ENCODE peak calls at places on chromosomes 6 and 20, in five cellular contexts. B is PC-9, G is activated B cell treated with CpG ODN at 0.5 μM for 24 hours, X is glutamatergic neuron, S is tibial nerve. L is an unnamed sample.

GRCh38 chr20:19889011-19889953 is 127.9 kb upstream of the NAA20 start:
- DNase-seq in B (no peak), G (no peak), X (peak; percentile 39), S (peak; percentile 40), L (peak; percentile 92)

GRCh38 chr6:107600111-107600510 is 110.2 kb downstream of the SOBP start:
- DNase-seq in B (no peak), G (no peak), X (no peak), S (no peak), L (no peak)

GRCh38 chr6:16721977-16722376 is 39.3 kb downstream of the ATXN1 start:
- DNase-seq in B (no peak), G (no peak), X (no peak), S (no peak), L (no peak)

GRCh38 chr6:169722362-169723199 is 1.7 kb downstream of the PHF10 start:
- DNase-seq in B (peak; percentile 7), G (peak; percentile 33), X (peak; percentile 43), S (peak; percentile 19), L (peak; percentile 83)

GRCh38 chr6:136783021-136783420 is 9.3 kb downstream of the MAP3K5 start:
- DNase-seq in B (no peak), G (no peak), X (no peak), S (no peak), L (no peak)

GRCh38 chr6:72963946-72964345 is 261.4 kb downstream of the KHDC1L start:
- DNase-seq in B (no peak), G (no peak), X (no peak), S (no peak), L (no peak)

GRCh38 chr20:36549942-36550796 is 8.8 kb downstream of the MYL9 start:
- DNase-seq in B (no peak), G (no peak), X (no peak), S (no peak), L (no peak)

GRCh38 chr6:136696238-136696637 is 96.0 kb downstream of the MAP3K5 start:
- DNase-seq in B (no peak), G (no peak), X (no peak), S (peak; percentile 17), L (peak; percentile 27)

GRCh38 chr6:31794294-31794865 is 1.2 kb downstream of the VARS1 start:
- DNase-seq in B (no peak), G (no peak), X (no peak), S (no peak), L (peak; percentile 36)

GRCh38 chr6:103183831-103184411 is 1675.8 kb downstream of the HACE1 start:
- DNase-seq in B (no peak), G (no peak), X (no peak), S (no peak), L (no peak)

GRCh38 chr6:31143148-31143547 is 4.3 kb upstream of the PSORS1C2 start:
- DNase-seq in B (no peak), G (no peak), X (no peak), S (peak; percentile 34), L (peak; percentile 90)

GRCh38 chr6:117676577-117677218 is 1.4 kb downstream of the NUS1 start:
- DNase-seq in B (no peak), G (no peak), X (no peak), S (no peak), L (no peak)

GRCh38 chr6:113461153-113461897 is 395.8 kb upstream of the MARCKS start:
- DNase-seq in B (no peak), G (no peak), X (no peak), S (no peak), L (peak; percentile 34)

GRCh38 chr6:10719386-10720228 is 3.3 kb upstream of the TMEM14C start:
- DNase-seq in B (no peak), G (no peak), X (no peak), S (no peak), L (no peak)

GRCh38 chr20:58408603-58409246 is 19.7 kb downstream of the VAPB start:
- DNase-seq in B (no peak), G (no peak), X (no peak), S (no peak), L (no peak)

GRCh38 chr6:83853968-83854501 is 875 bp downstream of the RIPPLY2 start:
- DNase-seq in B (no peak), G (no peak), X (peak; percentile 40), S (no peak), L (no peak)

GRCh38 chr6:75934643-75935472 is 137.6 kb downstream of the IMPG1 start:
- DNase-seq in B (peak; percentile 34), G (no peak), X (peak; percentile 52), S (peak; percentile 45), L (peak; percentile 84)

GRCh38 chr6:31620586-31621319 is at the start of gene PRRC2A:
- DNase-seq in B (no peak), G (no peak), X (peak; percentile 96), S (peak; percentile 98), L (peak; percentile 61)

GRCh38 chr6:46015119-46015968 is at the start of gene CLIC5:
- DNase-seq in B (peak; percentile 37), G (peak; percentile 25), X (peak; percentile 40), S (no peak), L (no peak)

GRCh38 chr20:43988451-43988850 is 73.8 kb downstream of the TOX2 start:
- DNase-seq in B (no peak), G (no peak), X (no peak), S (no peak), L (no peak)

GRCh38 chr6:169451065-169451840 is 197.6 kb upstream of the THBS2 start:
- DNase-seq in B (no peak), G (no peak), X (no peak), S (no peak), L (peak; percentile 18)

GRCh38 chr6:136669299-136669699 is 119.1 kb upstream of the MAP7 start:
- DNase-seq in B (no peak), G (no peak), X (no peak), S (no peak), L (peak; percentile 81)

GRCh38 chr6:129517288-129517687 is 192.7 kb downstream of the ARHGAP18 start:
- DNase-seq in B (no peak), G (no peak), X (no peak), S (no peak), L (peak; percentile 60)

GRCh38 chr6:14921170-14921569 is 324.7 kb upstream of the JARID2 start:
- DNase-seq in B (no peak), G (no peak), X (no peak), S (peak; percentile 38), L (peak; percentile 29)

GRCh38 chr6:11989376-11989775 is 22.7 kb upstream of the HIVEP1 start:
- DNase-seq in B (no peak), G (no peak), X (no peak), S (no peak), L (peak; percentile 62)

GRCh38 chr6:51536728-51537127 is 550.7 kb downstream of the PKHD1 start:
- DNase-seq in B (no peak), G (no peak), X (no peak), S (no peak), L (no peak)

GRCh38 chr6:51542466-51542865 is 544.9 kb downstream of the PKHD1 start:
- DNase-seq in B (no peak), G (no peak), X (no peak), S (no peak), L (no peak)

GRCh38 chr6:51541847-51542246 is 545.6 kb downstream of the PKHD1 start:
- DNase-seq in B (no peak), G (no peak), X (no peak), S (no peak), L (no peak)
- TF ChIP-seq CTCF in B (peak; percentile 33), G (no peak), X (no peak), S (no peak), L (no peak)

DNA sequence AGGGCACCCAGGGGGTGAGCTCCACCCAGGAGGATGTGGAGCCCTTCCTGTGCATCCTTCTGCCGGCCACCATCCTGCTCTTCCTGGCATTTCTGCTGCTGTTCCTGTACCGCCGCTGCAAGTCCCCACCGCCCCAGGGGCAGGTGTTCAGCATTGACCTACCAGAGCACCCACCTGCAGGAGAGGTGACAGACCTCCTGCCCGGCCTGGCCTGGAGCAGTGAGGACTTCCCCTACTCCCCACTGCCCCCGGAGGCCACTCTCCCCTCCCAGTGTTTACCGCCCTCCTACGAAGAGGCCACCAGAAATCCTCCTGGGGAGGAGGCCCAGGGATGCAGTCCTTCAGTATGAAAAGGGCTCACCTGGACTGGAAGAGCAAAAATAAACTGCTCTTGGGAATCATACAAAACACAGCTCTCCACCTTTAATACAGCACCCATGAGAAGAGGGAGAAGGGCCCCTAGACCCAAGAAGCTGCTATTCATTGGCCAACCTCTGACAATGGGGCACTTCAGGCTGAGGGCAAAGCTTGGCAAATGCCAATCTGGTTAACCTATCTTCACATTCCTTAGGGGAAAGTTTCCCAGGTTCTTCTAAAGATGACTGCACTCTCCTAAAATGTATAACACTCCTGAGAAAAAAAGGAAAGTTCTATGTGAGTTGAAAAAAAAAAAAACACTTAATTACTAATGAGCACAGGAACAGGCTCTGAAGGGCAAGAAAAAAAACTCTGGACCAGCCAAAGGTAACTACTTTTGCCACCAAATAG is 5.0 kb downstream of the SMIM28 start:
- DNase-seq in B (no peak), G (no peak), X (no peak), S (no peak), L (no peak)
- TF ChIP-seq CTCF in B (no peak), G (no peak), X (no peak), S (no peak), L (no peak)

DNA sequence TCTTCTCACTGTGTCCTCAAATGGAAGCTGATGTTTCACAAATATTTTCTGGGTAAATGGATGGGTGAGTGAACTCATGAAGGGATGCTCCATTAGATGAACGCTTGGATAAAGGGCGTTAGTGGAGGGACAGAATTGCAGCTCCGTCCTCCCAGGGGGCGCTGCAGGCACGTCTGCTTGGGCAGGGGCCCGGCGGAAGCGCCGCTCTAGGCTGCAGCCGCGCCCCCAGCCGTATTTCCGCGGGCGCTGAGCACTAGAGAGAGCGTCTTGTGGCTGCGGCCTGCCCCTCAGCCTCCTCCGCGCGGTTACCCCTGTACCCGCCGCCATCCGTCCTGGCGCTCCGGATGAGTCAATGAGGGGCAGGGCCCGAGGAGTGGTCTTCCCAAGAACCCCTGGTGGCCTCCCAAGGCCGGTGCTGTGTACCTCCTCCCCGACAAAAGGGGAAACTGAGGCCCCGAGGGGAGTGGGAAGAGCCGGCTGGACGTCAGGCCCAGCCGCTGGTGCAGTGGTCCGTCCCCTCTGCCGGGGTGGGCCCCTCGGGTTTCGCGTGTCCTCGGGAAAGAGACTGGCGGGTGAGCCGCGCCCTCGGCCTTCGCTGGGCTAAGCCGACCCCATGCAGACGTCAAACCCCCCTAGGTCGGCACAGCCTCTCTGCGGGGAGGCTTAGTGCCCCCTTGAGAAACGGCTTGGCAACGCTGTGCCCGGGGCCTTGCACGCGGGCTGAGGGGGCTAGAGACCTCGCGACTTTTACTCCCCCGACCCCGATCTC is 11.5 kb upstream of the SNHG17 start:
- DNase-seq in B (peak; percentile 92), G (peak; percentile 93), X (peak; percentile 98), S (peak; percentile 87), L (peak; percentile 96)
- TF ChIP-seq CTCF in B (peak; percentile 98), G (peak; percentile 66), X (peak; percentile 96), S (peak; percentile 94), L (peak; percentile 86)

DNA sequence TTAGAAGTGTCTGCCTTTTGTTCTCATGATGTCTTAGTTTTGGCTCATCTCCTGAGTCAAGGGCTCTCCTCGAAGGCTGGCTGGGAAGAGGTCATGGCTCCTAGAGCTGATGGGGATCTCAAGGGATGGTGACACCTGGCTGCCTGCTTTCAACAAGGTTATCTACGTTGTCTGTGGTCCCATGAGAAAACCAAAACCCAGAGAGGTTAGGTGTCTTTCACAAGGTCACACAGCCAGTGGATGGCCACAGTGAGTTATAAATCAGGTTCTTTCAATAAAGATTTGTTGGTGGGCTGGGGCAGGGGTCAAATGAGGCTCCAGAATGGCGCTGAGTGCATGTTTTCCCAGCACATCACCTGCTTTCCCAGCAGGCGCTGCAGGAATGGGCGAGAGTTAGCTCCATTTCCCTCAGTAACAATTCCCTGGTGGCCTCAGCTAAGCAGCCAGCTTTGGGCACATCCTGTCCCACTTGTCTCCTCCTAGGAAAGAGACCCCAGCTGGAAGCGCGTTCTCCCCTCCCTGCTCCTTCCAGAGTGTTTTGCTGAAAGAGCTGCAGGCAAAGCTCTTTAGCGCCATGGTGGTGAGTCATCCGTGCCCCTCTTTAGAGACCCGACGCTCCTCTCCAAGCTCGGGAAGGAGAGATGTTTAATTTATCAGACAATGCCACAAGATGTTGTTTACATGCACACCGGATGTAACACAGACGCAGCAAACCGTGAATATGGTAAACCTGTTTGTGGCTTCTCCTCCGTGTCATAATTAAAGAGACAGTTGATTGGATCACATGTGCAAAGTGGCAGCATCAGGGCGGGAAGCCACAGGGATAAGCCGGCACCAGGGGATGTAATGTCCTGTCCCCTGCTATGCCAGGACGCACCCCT is 109.7 kb downstream of the LRFN2 start:
- DNase-seq in B (no peak), G (no peak), X (peak; percentile 59), S (no peak), L (no peak)
- TF ChIP-seq CTCF in B (no peak), G (no peak), X (no peak), S (no peak), L (no peak)